ENCODE peak calls at places on chromosomes 3 and 15, in eight cellular contexts. One of them, this sample, is unnamed.

GRCh38 chr15:74956648-74957300 is at the start of gene RPP25:
- DNase-seq in C1 segment of cervical spinal cord: peak; percentile 52
- DNase-seq in GM04503: no peak
- DNase-seq in adrenal gland: peak; percentile 82
- DNase-seq in IMR-90: peak; percentile 21
- DNase-seq in choroid plexus epithelial cell: peak; percentile 70
- DNase-seq in activated CD4-positive, alpha-beta T cell treated with anti-CD3 and anti-CD28 coated beads, Interleukin-2, amount 50 U/mL, for 1 hour: peak; percentile 60
- DNase-seq in activated T-helper 1 cell treated with anti-CD3 and anti-CD28 coated beads, Interleukin-2, amount 50 U/mL, for 16 hours: peak; percentile 34
- DNase-seq in this sample: peak; percentile 90

GRCh38 chr15:76393614-76394013 is 57.0 kb downstream of the ISL2 start:
- DNase-seq in GM04503: no peak
- DNase-seq in adrenal gland: no peak
- DNase-seq in activated T-helper 1 cell treated with anti-CD3 and anti-CD28 coated beads, Interleukin-2, amount 50 U/mL, for 16 hours: no peak
- DNase-seq in activated CD4-positive, alpha-beta T cell treated with anti-CD3 and anti-CD28 coated beads, Interleukin-2, amount 50 U/mL, for 1 hour: no peak
- DNase-seq in IMR-90: peak; percentile 16
- DNase-seq in C1 segment of cervical spinal cord: no peak
- DNase-seq in choroid plexus epithelial cell: peak; percentile 74
- DNase-seq in this sample: no peak

GRCh38 chr15:77031376-77032050 is 36.6 kb downstream of the PSTPIP1 start:
- DNase-seq in activated CD4-positive, alpha-beta T cell treated with anti-CD3 and anti-CD28 coated beads, Interleukin-2, amount 50 U/mL, for 1 hour: no peak
- DNase-seq in C1 segment of cervical spinal cord: no peak
- DNase-seq in IMR-90: peak; percentile 44
- DNase-seq in GM04503: no peak
- DNase-seq in adrenal gland: no peak
- DNase-seq in choroid plexus epithelial cell: peak; percentile 58
- DNase-seq in activated T-helper 1 cell treated with anti-CD3 and anti-CD28 coated beads, Interleukin-2, amount 50 U/mL, for 16 hours: peak; percentile 3
- DNase-seq in this sample: peak; percentile 68

GRCh38 chr15:44736261-44736765 is at the start of gene TRIM69:
- DNase-seq in adrenal gland: no peak
- DNase-seq in GM04503: no peak
- DNase-seq in activated CD4-positive, alpha-beta T cell treated with anti-CD3 and anti-CD28 coated beads, Interleukin-2, amount 50 U/mL, for 1 hour: no peak
- DNase-seq in IMR-90: no peak
- DNase-seq in activated T-helper 1 cell treated with anti-CD3 and anti-CD28 coated beads, Interleukin-2, amount 50 U/mL, for 16 hours: no peak
- DNase-seq in C1 segment of cervical spinal cord: no peak
- DNase-seq in choroid plexus epithelial cell: no peak
- DNase-seq in this sample: no peak

GRCh38 chr3:81425198-81425868 is 336.1 kb downstream of the GBE1 start:
- DNase-seq in choroid plexus epithelial cell: peak; percentile 35
- DNase-seq in C1 segment of cervical spinal cord: no peak
- DNase-seq in activated T-helper 1 cell treated with anti-CD3 and anti-CD28 coated beads, Interleukin-2, amount 50 U/mL, for 16 hours: no peak
- DNase-seq in GM04503: no peak
- DNase-seq in IMR-90: peak; percentile 1
- DNase-seq in activated CD4-positive, alpha-beta T cell treated with anti-CD3 and anti-CD28 coated beads, Interleukin-2, amount 50 U/mL, for 1 hour: no peak
- DNase-seq in adrenal gland: no peak
- DNase-seq in this sample: no peak

GRCh38 chr15:64895285-64896065 is 16.2 kb upstream of the ANKDD1A start:
- DNase-seq in choroid plexus epithelial cell: peak; percentile 74
- DNase-seq in IMR-90: peak; percentile 65
- DNase-seq in GM04503: no peak
- DNase-seq in activated CD4-positive, alpha-beta T cell treated with anti-CD3 and anti-CD28 coated beads, Interleukin-2, amount 50 U/mL, for 1 hour: peak; percentile 12
- DNase-seq in adrenal gland: peak; percentile 69
- DNase-seq in activated T-helper 1 cell treated with anti-CD3 and anti-CD28 coated beads, Interleukin-2, amount 50 U/mL, for 16 hours: no peak
- DNase-seq in C1 segment of cervical spinal cord: peak; percentile 33
- DNase-seq in this sample: no peak

GRCh38 chr15:52609593-52609992 is 40.8 kb upstream of the ARPP19 start:
- DNase-seq in GM04503: no peak
- DNase-seq in choroid plexus epithelial cell: no peak
- DNase-seq in adrenal gland: no peak
- DNase-seq in activated T-helper 1 cell treated with anti-CD3 and anti-CD28 coated beads, Interleukin-2, amount 50 U/mL, for 16 hours: no peak
- DNase-seq in IMR-90: no peak
- DNase-seq in activated CD4-positive, alpha-beta T cell treated with anti-CD3 and anti-CD28 coated beads, Interleukin-2, amount 50 U/mL, for 1 hour: no peak
- DNase-seq in C1 segment of cervical spinal cord: no peak
- DNase-seq in this sample: no peak

GRCh38 chr15:59567369-59567768 is 44.2 kb upstream of the GCNT3 start:
- DNase-seq in C1 segment of cervical spinal cord: no peak
- DNase-seq in IMR-90: no peak
- DNase-seq in activated CD4-positive, alpha-beta T cell treated with anti-CD3 and anti-CD28 coated beads, Interleukin-2, amount 50 U/mL, for 1 hour: no peak
- DNase-seq in adrenal gland: no peak
- DNase-seq in GM04503: no peak
- DNase-seq in activated T-helper 1 cell treated with anti-CD3 and anti-CD28 coated beads, Interleukin-2, amount 50 U/mL, for 16 hours: no peak
- DNase-seq in choroid plexus epithelial cell: no peak
- DNase-seq in this sample: no peak

GRCh38 chr3:52479876-52480575 is 15.1 kb upstream of the STAB1 start:
- DNase-seq in adrenal gland: no peak
- DNase-seq in activated T-helper 1 cell treated with anti-CD3 and anti-CD28 coated beads, Interleukin-2, amount 50 U/mL, for 16 hours: no peak
- DNase-seq in choroid plexus epithelial cell: no peak
- DNase-seq in activated CD4-positive, alpha-beta T cell treated with anti-CD3 and anti-CD28 coated beads, Interleukin-2, amount 50 U/mL, for 1 hour: no peak
- DNase-seq in GM04503: no peak
- DNase-seq in IMR-90: no peak
- DNase-seq in C1 segment of cervical spinal cord: no peak
- DNase-seq in this sample: no peak

GRCh38 chr15:93066103-93066725 is 22.8 kb downstream of the RGMA start:
- DNase-seq in adrenal gland: no peak
- DNase-seq in activated CD4-positive, alpha-beta T cell treated with anti-CD3 and anti-CD28 coated beads, Interleukin-2, amount 50 U/mL, for 1 hour: no peak
- DNase-seq in IMR-90: no peak
- DNase-seq in GM04503: no peak
- DNase-seq in choroid plexus epithelial cell: no peak
- DNase-seq in activated T-helper 1 cell treated with anti-CD3 and anti-CD28 coated beads, Interleukin-2, amount 50 U/mL, for 16 hours: no peak
- DNase-seq in C1 segment of cervical spinal cord: peak; percentile 49
- DNase-seq in this sample: no peak

GRCh38 chr3:110414851-110415250 is 656.8 kb upstream of the NECTIN3 start:
- DNase-seq in choroid plexus epithelial cell: peak; percentile 77
- DNase-seq in IMR-90: peak; percentile 88
- DNase-seq in GM04503: peak; percentile 46
- DNase-seq in activated CD4-positive, alpha-beta T cell treated with anti-CD3 and anti-CD28 coated beads, Interleukin-2, amount 50 U/mL, for 1 hour: no peak
- DNase-seq in activated T-helper 1 cell treated with anti-CD3 and anti-CD28 coated beads, Interleukin-2, amount 50 U/mL, for 16 hours: no peak
- DNase-seq in C1 segment of cervical spinal cord: no peak
- DNase-seq in adrenal gland: no peak
- DNase-seq in this sample: no peak

GRCh38 chr3:53354945-53355498 is 7.7 kb upstream of the DCP1A start:
- DNase-seq in GM04503: no peak
- DNase-seq in C1 segment of cervical spinal cord: no peak
- DNase-seq in IMR-90: peak; percentile 37
- DNase-seq in activated CD4-positive, alpha-beta T cell treated with anti-CD3 and anti-CD28 coated beads, Interleukin-2, amount 50 U/mL, for 1 hour: no peak
- DNase-seq in activated T-helper 1 cell treated with anti-CD3 and anti-CD28 coated beads, Interleukin-2, amount 50 U/mL, for 16 hours: no peak
- DNase-seq in choroid plexus epithelial cell: peak; percentile 58
- DNase-seq in adrenal gland: no peak
- DNase-seq in this sample: no peak

GRCh38 chr15:43285609-43286037 is 18.9 kb upstream of the TGM5 start:
- DNase-seq in activated T-helper 1 cell treated with anti-CD3 and anti-CD28 coated beads, Interleukin-2, amount 50 U/mL, for 16 hours: no peak
- DNase-seq in GM04503: peak; percentile 17
- DNase-seq in choroid plexus epithelial cell: peak; percentile 83
- DNase-seq in IMR-90: peak; percentile 67
- DNase-seq in C1 segment of cervical spinal cord: no peak
- DNase-seq in adrenal gland: peak; percentile 75
- DNase-seq in activated CD4-positive, alpha-beta T cell treated with anti-CD3 and anti-CD28 coated beads, Interleukin-2, amount 50 U/mL, for 1 hour: peak; percentile 48
- DNase-seq in this sample: peak; percentile 62